ENCODE peak calls at places on chromosome 11, in six cellular contexts. O, U, H, T, W and K are unnamed samples.

GRCh38 chr11:116731097-116731761 is 41.6 kb downstream of the BUD13 start:
- DNase-seq in T (peak; percentile 10), O (peak; percentile 77), U (peak; percentile 82), H (peak; percentile 89), W (peak; percentile 56), K (peak; percentile 3)

GRCh38 chr11:96061730-96062524 is 138.0 kb upstream of the MTMR2 start:
- DNase-seq in W (no peak), H (no peak), T (peak; percentile 51), U (no peak), O (no peak), K (peak; percentile 26)

GRCh38 chr11:126498281-126498680 is 142.8 kb downstream of the ST3GAL4 start:
- DNase-seq in T (no peak), W (no peak), U (no peak), H (peak; percentile 90), O (no peak), K (no peak)

GRCh38 chr11:116727990-116728389 is 44.8 kb downstream of the BUD13 start:
- DNase-seq in T (no peak), W (no peak), U (no peak), O (no peak), H (no peak), K (no peak)

GRCh38 chr11:115201121-115201792 is 303.0 kb downstream of the CADM1 start:
- DNase-seq in U (no peak), T (peak; percentile 89), H (no peak), W (no peak), O (no peak), K (peak; percentile 56)

GRCh38 chr11:10302744-10303557 is 1.9 kb upstream of the ADM start:
- DNase-seq in H (peak; percentile 72), T (peak; percentile 59), U (peak; percentile 59), W (peak; percentile 46), O (peak; percentile 74), K (peak; percentile 85)

GRCh38 chr11:69008774-69009440 is 4.1 kb downstream of the MRGPRF start:
- DNase-seq in H (peak; percentile 85), W (no peak), T (peak; percentile 99), U (peak; percentile 61), O (no peak), K (peak; percentile 98)

GRCh38 chr11:126061707-126062678 is 673 bp downstream of the CDON start:
- DNase-seq in O (peak; percentile 74), H (peak; percentile 89), U (peak; percentile 62), T (peak; percentile 5), W (no peak), K (peak; percentile 30)

GRCh38 chr11:86497310-86497709 is 122.6 kb downstream of the CCDC81 start:
- DNase-seq in U (no peak), T (peak; percentile 67), O (no peak), H (no peak), W (no peak), K (no peak)

GRCh38 chr11:42631223-42631843 is 680.5 kb upstream of the API5 start:
- DNase-seq in O (no peak), T (no peak), W (no peak), U (no peak), H (peak; percentile 56), K (no peak)

GRCh38 chr11:230431-230830 is 5.7 kb downstream of the SIRT3 start:
- DNase-seq in U (no peak), T (no peak), W (no peak), O (no peak), H (no peak), K (no peak)

GRCh38 chr11:118295834-118296454 is 8.6 kb upstream of the CD3E start:
- DNase-seq in H (peak; percentile 54), T (peak; percentile 12), U (no peak), W (no peak), O (no peak), K (peak; percentile 16)

GRCh38 chr11:15969701-15970329 is 386.5 kb downstream of the SOX6 start:
- DNase-seq in U (no peak), O (no peak), W (no peak), H (no peak), T (peak; percentile 91), K (peak; percentile 70)

GRCh38 chr11:77590194-77590591 is 440 bp downstream of the AQP11 start:
- DNase-seq in O (no peak), H (peak; percentile 78), U (peak; percentile 62), W (peak; percentile 17), T (peak; percentile 46), K (peak; percentile 55)

GRCh38 chr11:77602385-77603105 is 12.8 kb downstream of the AQP11 start:
- DNase-seq in T (peak; percentile 90), W (no peak), O (no peak), U (no peak), H (no peak), K (peak; percentile 72)

GRCh38 chr11:58505849-58506248 is 2.1 kb downstream of the OR5B21 start:
- DNase-seq in H (no peak), T (no peak), W (no peak), O (no peak), U (no peak), K (no peak)

GRCh38 chr11:115660072-115660805 is 156.0 kb upstream of the CADM1 start:
- DNase-seq in W (no peak), T (no peak), H (no peak), U (peak; percentile 34), O (peak; percentile 53), K (peak; percentile 45)

GRCh38 chr11:2187267-2187707 is 15.7 kb upstream of the TH start:
- DNase-seq in W (no peak), H (no peak), U (no peak), O (no peak), T (no peak), K (no peak)

GRCh38 chr11:396511-396947 is 2.5 kb downstream of the PKP3 start:
- DNase-seq in T (no peak), U (no peak), H (peak; percentile 47), O (no peak), W (no peak), K (peak; percentile 37)

GRCh38 chr11:70180906-70181305 is 22.2 kb upstream of the FADD start:
- DNase-seq in U (no peak), O (no peak), H (no peak), T (no peak), W (no peak), K (no peak)

GRCh38 chr11:70826541-70826943 is 425.8 kb downstream of the SHANK2 start:
- DNase-seq in U (peak; percentile 57), H (peak; percentile 66), W (peak; percentile 57), T (no peak), O (peak; percentile 69), K (no peak)

GRCh38 chr11:65594991-65595920 is at the start of gene KCNK7:
- DNase-seq in T (no peak), U (no peak), H (no peak), W (no peak), O (no peak), K (no peak)

GRCh38 chr11:62147545-62147944 is 23.7 kb downstream of the INCENP start:
- DNase-seq in U (peak; percentile 29), O (no peak), H (no peak), W (no peak), T (no peak), K (no peak)

GRCh38 chr11:107956543-107956942 is 28.3 kb downstream of the RAB39A start:
- DNase-seq in O (no peak), W (no peak), T (no peak), U (no peak), H (no peak), K (no peak)

GRCh38 chr11:129308241-129308865 is 67.3 kb upstream of the BARX2 start:
- DNase-seq in W (no peak), U (no peak), O (no peak), T (no peak), H (no peak), K (no peak)
- H2BK120ac ChIP-seq in W (no peak overlapping the region), U (no peak overlapping the region), O (no peak overlapping the region), T (no peak overlapping the region), H (no peak overlapping the region), K (no peak overlapping the region)

GRCh38 chr11:59883597-59883996 is 5.0 kb downstream of the OOSP3 start:
- DNase-seq in T (no peak), O (no peak), W (no peak), U (no peak), H (no peak), K (no peak)

GRCh38 chr11:59875856-59876519 is 2.6 kb upstream of the OOSP3 start:
- DNase-seq in W (no peak), H (no peak), U (no peak), O (no peak), T (no peak), K (no peak)

GRCh38 chr11:59879534-59879933 is 952 bp downstream of the OOSP3 start:
- DNase-seq in H (no peak), U (no peak), T (no peak), W (no peak), O (no peak), K (no peak)

GRCh38 chr11:59878482-59878881 is at the start of gene OOSP3:
- DNase-seq in W (no peak), H (no peak), U (no peak), O (no peak), T (no peak), K (no peak)
- H2BK15ac ChIP-seq in W (no peak within 1 kb of the TSS), H (no peak within 1 kb of the TSS), U (no peak within 1 kb of the TSS), O (no peak within 1 kb of the TSS), T (no peak within 1 kb of the TSS), K (no peak within 1 kb of the TSS)

DNA sequence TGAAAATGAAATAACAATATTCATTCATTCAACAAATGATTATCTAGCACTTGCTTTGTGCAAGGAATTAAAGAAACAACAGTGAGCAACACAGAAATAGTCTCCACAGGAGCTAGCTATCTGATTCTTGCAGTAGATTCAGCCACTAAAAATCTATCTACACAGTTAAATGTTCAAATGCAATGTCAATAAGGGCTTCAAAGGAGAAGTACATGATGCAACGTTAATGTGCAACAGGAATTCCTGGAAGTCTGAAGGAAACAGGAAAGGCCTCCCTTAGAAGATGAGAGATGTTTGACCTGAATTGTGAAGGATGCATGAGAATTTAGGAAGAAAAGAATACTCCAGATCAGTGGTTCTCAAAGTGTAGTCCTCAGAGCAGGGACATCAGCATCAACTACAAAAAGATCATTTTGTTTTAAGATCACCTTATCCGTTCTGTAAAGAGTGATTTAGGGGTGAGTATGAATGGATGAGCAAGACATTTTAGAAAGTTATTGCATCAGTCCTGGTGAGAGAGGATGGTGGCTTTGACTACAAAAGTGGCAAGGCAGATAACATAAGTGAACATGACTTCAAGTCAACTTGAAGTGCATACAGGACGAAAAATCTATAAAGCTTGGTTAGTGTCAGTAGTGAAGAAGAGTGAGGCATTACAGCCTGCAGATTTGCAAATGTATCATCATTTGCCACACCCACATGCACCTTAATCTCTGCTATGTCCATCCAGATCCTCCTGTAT is 96.0 kb downstream of the ETS1 start:
- DNase-seq in T (no peak), H (no peak), O (no peak), U (no peak), W (no peak), K (no peak)
- H3K4me1 ChIP-seq in T (peaks cover 25% of the 10 kb centered on the region), H (peaks cover 2% of the 10 kb centered on the region), O (no peaks in the 10 kb centered on the region), U (no peaks in the 10 kb centered on the region), W (peaks cover 19% of the 10 kb centered on the region), K (peaks cover 11% of the 10 kb centered on the region)

DNA sequence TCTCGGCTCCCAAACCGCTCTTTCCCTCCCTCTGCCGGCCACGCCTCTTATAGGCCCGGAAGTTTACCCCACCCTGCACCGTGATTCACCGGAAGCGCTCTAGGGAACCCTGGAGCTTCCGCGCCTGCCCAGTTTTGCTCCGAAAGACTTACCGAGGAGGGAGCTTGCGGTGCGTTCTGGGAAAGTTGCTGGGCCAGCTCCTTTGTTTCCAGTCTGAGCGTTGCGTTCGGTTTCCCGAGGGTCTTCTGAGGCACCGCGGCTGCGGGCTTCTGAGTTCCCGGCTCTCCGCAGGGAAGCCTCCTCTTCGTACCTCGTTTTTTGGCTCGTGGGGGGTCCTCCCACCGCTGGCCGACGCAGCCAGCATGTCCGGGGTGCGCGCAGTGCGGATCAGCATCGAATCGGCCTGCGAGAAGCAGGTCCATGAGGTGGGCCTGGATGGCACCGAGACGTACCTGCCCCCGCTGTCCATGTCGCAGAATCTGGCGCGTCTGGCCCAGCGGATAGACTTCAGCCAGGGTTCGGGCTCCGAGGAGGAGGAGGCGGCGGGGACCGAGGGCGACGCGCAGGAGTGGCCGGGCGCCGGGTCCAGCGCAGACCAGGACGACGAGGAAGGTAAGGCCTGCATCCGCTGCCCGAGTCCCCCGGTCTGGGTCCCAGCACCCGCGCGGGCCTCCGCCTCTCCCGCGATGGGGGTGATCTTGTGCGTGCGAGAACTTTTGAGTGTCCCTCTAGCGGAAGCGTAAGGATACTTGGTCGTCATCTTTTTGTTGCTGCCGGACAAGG is at the start of gene MED17:
- DNase-seq in W (peak; percentile 90), U (peak; percentile 94), O (peak; percentile 85), T (peak; percentile 92), H (peak; percentile 98), K (peak; percentile 95)
- H2BK120ac ChIP-seq in W (peak within 1 kb of the TSS; percentile 94), U (no peak within 1 kb of the TSS), O (no peak within 1 kb of the TSS), T (peak within 1 kb of the TSS; percentile 54), H (no peak within 1 kb of the TSS), K (peak within 1 kb of the TSS; percentile 44)